ENCODE peak calls at places on chromosomes 13 and 19, in eight cellular contexts. A is breast epithelium; Q is GM12878; I is CD4-positive, alpha-beta T cell; R is heart right ventricle; Y is A549; K is aorta; F is cardiac muscle cell. W is an unnamed sample.

GRCh38 chr13:32940601-32941000 is 75.6 kb upstream of the KL start:
- DNase-seq in K (no peak), R (peak), A (no peak), I (no peak), Q (no peak), Y (no peak), F (peak), W (no peak)

GRCh38 chr13:49597043-49597669 is 11.8 kb upstream of the RCBTB1 start:
- DNase-seq in K (no peak), Q (no peak), F (no peak), R (no peak), Y (no peak), A (no peak), I (no peak), W (no peak)

GRCh38 chr13:114112826-114113322 is 19.5 kb downstream of the RASA3 start:
- DNase-seq in R (no peak), Y (no peak), Q (no peak), A (peak), F (no peak), K (peak), I (no peak), W (no peak)

GRCh38 chr19:7013678-7014077 is 7.6 kb downstream of the MBD3L2B start:
- DNase-seq in F (no peak), Q (peak), Y (no peak), A (no peak), I (no peak), K (no peak), R (no peak), W (no peak)

GRCh38 chr19:5298502-5298901 is 42.1 kb downstream of the PTPRS start:
- DNase-seq in F (no peak), Q (no peak), R (no peak), Y (no peak), A (peak), K (no peak), I (no peak), W (no peak)

GRCh38 chr19:42524250-42524649 is 4.0 kb downstream of the CEACAM1 start:
- DNase-seq in K (no peak), F (no peak), Q (no peak), Y (no peak), R (no peak), I (no peak), A (no peak), W (no peak)

GRCh38 chr13:88602786-88603777 is 931.9 kb downstream of the SLITRK5 start:
- DNase-seq in Y (no peak), K (no peak), A (no peak), R (no peak), Q (no peak), I (no peak), F (no peak), W (no peak)

GRCh38 chr13:99980201-99981114 is 1.1 kb upstream of the ZIC2 start:
- DNase-seq in Q (no peak), I (no peak), R (peak), F (peak), A (no peak), Y (peak), K (peak), W (peak)

GRCh38 chr13:98189841-98190505 is 12.9 kb upstream of the RNF113B start:
- DNase-seq in F (no peak), A (no peak), R (peak), Y (no peak), Q (no peak), I (no peak), K (no peak), W (no peak)

GRCh38 chr13:107271226-107271625 is 703.3 kb upstream of the ARGLU1 start:
- DNase-seq in F (no peak), R (no peak), I (no peak), K (no peak), Q (no peak), A (no peak), Y (no peak), W (no peak)

GRCh38 chr13:112967666-112968379 is 1.2 kb upstream of the MCF2L start:
- DNase-seq in Y (no peak), Q (no peak), R (no peak), A (peak), I (no peak), K (peak), F (no peak), W (peak)

GRCh38 chr19:45767410-45767880 is 1.6 kb downstream of the SIX5 start:
- DNase-seq in F (peak), Y (peak), Q (no peak), R (peak), K (peak), I (no peak), A (peak), W (no peak)

GRCh38 chr19:1066748-1067340 is at the start of gene ARHGAP45:
- DNase-seq in I (peak), Y (no peak), R (peak), Q (no peak), F (no peak), A (no peak), K (peak), W (peak)

GRCh38 chr13:22936228-22936627 is 244.6 kb upstream of the SGCG start:
- DNase-seq in Y (no peak), I (no peak), K (no peak), Q (no peak), A (no peak), F (no peak), R (no peak), W (no peak)

GRCh38 chr19:34428549-34429285 is 536 bp downstream of the UBA2 start:
- DNase-seq in Q (no peak), Y (peak), R (peak), I (peak), F (peak), K (peak), A (no peak), W (peak)

GRCh38 chr19:42281175-42282035 is 12.4 kb downstream of the CIC start:
- DNase-seq in Q (no peak), K (peak), A (no peak), Y (no peak), I (no peak), F (peak), R (peak), W (no peak)

GRCh38 chr13:107867701-107868661 is 347.4 kb downstream of the LIG4 start:
- DNase-seq in F (peak), A (no peak), Y (peak), Q (no peak), R (peak), I (no peak), K (peak), W (no peak)

GRCh38 chr19:58578430-58578925 is 5.3 kb upstream of the MZF1 start:
- DNase-seq in R (no peak), I (no peak), K (no peak), Q (no peak), A (peak), Y (no peak), F (no peak), W (no peak)

GRCh38 chr13:81078048-81078447 is 737.1 kb upstream of the SPRY2 start:
- DNase-seq in I (no peak), R (no peak), Y (no peak), K (no peak), A (no peak), F (no peak), Q (no peak), W (no peak)

GRCh38 chr13:20412761-20413355 is 112.8 kb downstream of the CRYL1 start:
- DNase-seq in A (no peak), F (no peak), Y (no peak), R (no peak), K (no peak), I (no peak), Q (no peak), W (no peak)

GRCh38 chr13:31042501-31043165 is 110.2 kb downstream of the TEX26 start:
- DNase-seq in Y (no peak), A (no peak), K (no peak), I (no peak), F (no peak), R (no peak), Q (no peak), W (no peak)

GRCh38 chr19:51293571-51294210 is 17.8 kb upstream of the IGLON5 start:
- DNase-seq in R (no peak), Q (no peak), Y (no peak), F (no peak), A (no peak), K (no peak), I (no peak), W (no peak)
- H3K27ac ChIP-seq in R (no peak), Q (no peak), Y (no peak), F (no peak), A (no peak), K (no peak), I (no peak), W (no peak)

GRCh38 chr13:52161193-52161646 is 1.8 kb upstream of the NEK3 start:
- DNase-seq in Q (no peak), Y (no peak), A (no peak), I (no peak), R (no peak), F (no peak), K (no peak), W (no peak)

GRCh38 chr13:52158629-52159158 is 703 bp downstream of the NEK3 start:
- DNase-seq in Y (peak), I (no peak), A (no peak), K (no peak), R (peak), Q (peak), F (no peak), W (no peak)

GRCh38 chr13:52159159-52159982 is at the start of gene NEK3:
- DNase-seq in K (peak), A (peak), Q (no peak), I (peak), R (peak), F (peak), Y (peak), W (peak)

GRCh38 chr13:52162279-52163101 is 3.1 kb upstream of the NEK3 start:
- DNase-seq in Y (no peak), K (no peak), R (no peak), F (no peak), Q (no peak), A (no peak), I (no peak), W (no peak)

GRCh38 chr13:52160053-52160452 is 656 bp upstream of the NEK3 start:
- DNase-seq in F (no peak), I (no peak), Y (no peak), Q (no peak), K (no peak), R (no peak), A (no peak), W (no peak)
- H3K27ac ChIP-seq in F (no peak), I (no peak), Y (peak), Q (no peak), K (no peak), R (peak), A (no peak), W (no peak)

GRCh38 chr19:38663156-38663651 is 15.8 kb downstream of the ACTN4 start:
- DNase-seq in K (no peak), R (no peak), A (no peak), Y (no peak), F (peak), I (no peak), Q (no peak), W (no peak)
- H3K27ac ChIP-seq in K (peak), R (peak), A (peak), Y (peak), F (peak), I (no peak), Q (no peak), W (no peak)

GRCh38 chr13:29595380-29596063 is at the start of gene SLC7A1:
- DNase-seq in Y (peak), K (peak), R (peak), Q (peak), I (peak), A (peak), F (peak), W (peak)

GRCh38 chr13:29594710-29595379 is 643 bp downstream of the SLC7A1 start:
- DNase-seq in Y (peak), K (peak), A (no peak), F (peak), I (peak), Q (no peak), R (peak), W (no peak)

GRCh38 chr13:29596064-29596418 is 553 bp upstream of the SLC7A1 start:
- DNase-seq in Q (no peak), Y (no peak), F (no peak), A (no peak), I (no peak), R (no peak), K (no peak), W (no peak)

GRCh38 chr13:29594310-29594709 is 1.2 kb downstream of the SLC7A1 start:
- DNase-seq in K (no peak), Y (peak), I (peak), R (no peak), F (peak), Q (peak), A (no peak), W (peak)

DNA sequence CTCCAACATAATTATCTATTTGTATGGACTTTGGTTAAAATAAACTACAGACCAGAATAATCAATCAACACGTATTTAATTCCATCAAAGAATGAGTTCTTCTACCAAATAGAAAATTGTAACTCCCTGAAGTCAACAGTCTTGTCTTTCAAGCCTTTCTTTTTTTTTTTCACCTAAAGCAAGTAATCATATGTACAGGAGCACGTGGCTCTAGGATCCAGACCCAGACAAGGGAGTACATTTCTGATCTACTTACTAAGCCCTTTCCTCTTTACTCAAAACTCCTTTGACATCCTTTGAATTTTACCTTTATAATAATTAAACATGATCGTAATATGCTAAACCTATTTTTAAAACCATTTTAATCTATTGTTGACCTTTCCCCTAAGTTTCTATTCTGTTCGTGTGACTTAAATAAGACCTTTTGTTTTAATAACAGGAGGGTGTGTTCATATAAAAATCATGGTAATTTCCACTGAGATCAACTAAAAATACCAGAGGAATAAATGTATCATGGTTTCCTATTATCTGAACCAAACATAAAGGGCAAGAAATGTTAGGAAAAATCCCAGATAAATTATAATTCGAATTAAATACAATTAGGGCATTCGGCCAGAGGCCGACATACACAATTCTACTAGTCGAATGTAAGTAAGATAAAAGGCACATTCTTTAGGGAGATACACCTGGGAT is 1.7 kb downstream of the SLC7A1 start:
- DNase-seq in F (no peak), I (no peak), A (no peak), Q (no peak), K (no peak), Y (no peak), R (no peak), W (no peak)
- H3K27ac ChIP-seq in F (peak), I (no peak), A (peak), Q (peak), K (no peak), Y (peak), R (peak), W (no peak)

W was measured in MM.1S.